ENCODE peak calls at places on chromosomes 3 and 15, in eight cellular contexts. P, O, G, E, R, W, B and J are unnamed samples. For H3K9me2, the result is how much of the 10 kb centered on the place peaks cover.

GRCh38 chr3:69290006-69290405 is 95.9 kb downstream of the FRMD4B start:
- DNase-seq in P (no peak), O (no peak), G (no peak), E (no peak), R (no peak), W (no peak), B (no peak), J (no peak)

GRCh38 chr3:178520436-178520835 is 15.8 kb upstream of the KCNMB2 start:
- DNase-seq in P (no peak), O (no peak), G (no peak), E (no peak), R (no peak), W (no peak), B (no peak), J (no peak)

GRCh38 chr3:188900421-188900941 is 271.3 kb upstream of the TPRG1 start:
- DNase-seq in P (no peak), O (no peak), G (no peak), E (peak), R (peak), W (no peak), B (no peak), J (no peak)

GRCh38 chr3:58013973-58014649 is 5.9 kb downstream of the FLNB start:
- DNase-seq in P (no peak), O (no peak), G (peak), E (no peak), R (no peak), W (no peak), B (peak), J (no peak)

GRCh38 chr3:184157206-184157605 is 2.0 kb downstream of the DVL3 start:
- DNase-seq in P (no peak), O (no peak), G (no peak), E (no peak), R (no peak), W (no peak), B (no peak), J (no peak)

GRCh38 chr3:99869621-99870020 is 52.0 kb downstream of the CMSS1 start:
- DNase-seq in P (no peak), O (no peak), G (no peak), E (no peak), R (no peak), W (no peak), B (no peak), J (no peak)

GRCh38 chr3:42387802-42388651 is 22.4 kb downstream of the LYZL4 start:
- DNase-seq in P (no peak), O (no peak), G (no peak), E (peak), R (no peak), W (peak), B (no peak), J (peak)

GRCh38 chr15:68819451-68820204 is 1.1 kb downstream of the ANP32A start:
- DNase-seq in P (peak), O (peak), G (peak), E (peak), R (no peak), W (peak), B (peak), J (peak)

GRCh38 chr3:83523470-83524073 is 1435.2 kb upstream of the CADM2 start:
- DNase-seq in P (peak), O (peak), G (peak), E (peak), R (no peak), W (peak), B (peak), J (peak)

GRCh38 chr3:89955141-89955540 is 847.7 kb downstream of the EPHA3 start:
- DNase-seq in P (no peak), O (no peak), G (no peak), E (no peak), R (no peak), W (no peak), B (no peak), J (no peak)
- H3K4me2 ChIP-seq in P (no peak), O (no peak), G (no peak), E (no peak), R (no peak), W (no peak), B (no peak), J (no peak)

GRCh38 chr3:115803661-115804060 is 180.4 kb downstream of the GAP43 start:
- DNase-seq in P (peak), O (no peak), G (no peak), E (no peak), R (no peak), W (no peak), B (no peak), J (no peak)

GRCh38 chr3:115806501-115806900 is 183.2 kb downstream of the GAP43 start:
- DNase-seq in P (no peak), O (no peak), G (no peak), E (no peak), R (no peak), W (no peak), B (peak), J (no peak)

GRCh38 chr3:115804722-115805121 is 181.4 kb downstream of the GAP43 start:
- DNase-seq in P (no peak), O (no peak), G (no peak), E (peak), R (no peak), W (no peak), B (no peak), J (no peak)

GRCh38 chr3:115804200-115804599 is 180.9 kb downstream of the GAP43 start:
- DNase-seq in P (no peak), O (no peak), G (no peak), E (no peak), R (no peak), W (no peak), B (no peak), J (no peak)

DNA sequence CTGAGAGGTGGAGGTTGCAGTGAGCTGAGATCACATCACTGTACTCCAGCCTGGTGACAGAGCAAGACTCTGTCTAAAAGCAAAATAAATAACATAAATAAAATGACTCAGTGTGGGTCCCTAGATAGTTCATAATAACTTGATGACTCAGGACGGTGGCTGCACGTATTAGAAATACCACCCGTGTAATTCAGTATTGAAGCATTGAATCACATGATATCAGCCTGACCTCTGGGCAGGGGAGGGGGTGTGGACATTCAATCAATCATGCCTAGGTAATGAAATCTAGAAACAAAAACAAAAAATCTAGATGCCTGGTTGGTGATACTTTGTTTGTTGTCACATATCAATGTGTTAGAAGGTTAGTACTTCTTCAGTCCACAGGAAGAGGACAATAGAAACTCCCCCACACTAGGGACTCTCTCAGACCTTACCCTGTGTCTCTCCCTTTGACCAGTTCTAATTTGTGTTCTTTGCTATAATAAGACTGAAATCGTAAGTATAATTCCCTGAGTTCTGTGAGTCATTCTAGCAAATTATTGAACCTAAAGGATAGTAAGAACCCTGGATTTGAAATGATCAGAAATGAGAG is 177.3 kb downstream of the GAP43 start:
- DNase-seq in P (no peak), O (no peak), G (no peak), E (peak), R (no peak), W (no peak), B (no peak), J (no peak)
- H3K9me2 ChIP-seq in P (under half), O (under half), G (under half), E (under half), R (under half), W (under half), B (under half), J (under half)

GRCh38 chr15:47194718-47195117 is 522.6 kb upstream of the SEMA6D start:
- DNase-seq in P (peak), O (peak), G (peak), E (peak), R (no peak), W (peak), B (peak), J (peak)

GRCh38 chr15:47196057-47196456 is 521.2 kb upstream of the SEMA6D start:
- DNase-seq in P (peak), O (peak), G (peak), E (peak), R (peak), W (peak), B (peak), J (peak)
- H3K4me2 ChIP-seq in P (peak), O (no peak), G (no peak), E (no peak), R (no peak), W (no peak), B (peak), J (no peak)

GRCh38 chr15:70856884-70857546 is 3.1 kb upstream of the LARP6 start:
- DNase-seq in P (no peak), O (no peak), G (no peak), E (peak), R (peak), W (no peak), B (peak), J (no peak)

GRCh38 chr15:70857547-70858265 is 3.7 kb upstream of the LARP6 start:
- DNase-seq in P (no peak), O (no peak), G (no peak), E (no peak), R (no peak), W (no peak), B (no peak), J (no peak)

GRCh38 chr15:70856177-70856883 is 2.4 kb upstream of the LARP6 start:
- DNase-seq in P (no peak), O (no peak), G (no peak), E (peak), R (no peak), W (no peak), B (no peak), J (no peak)

GRCh38 chr15:70859998-70860397 is 6.0 kb upstream of the LARP6 start:
- DNase-seq in P (no peak), O (no peak), G (no peak), E (no peak), R (no peak), W (no peak), B (no peak), J (no peak)

DNA sequence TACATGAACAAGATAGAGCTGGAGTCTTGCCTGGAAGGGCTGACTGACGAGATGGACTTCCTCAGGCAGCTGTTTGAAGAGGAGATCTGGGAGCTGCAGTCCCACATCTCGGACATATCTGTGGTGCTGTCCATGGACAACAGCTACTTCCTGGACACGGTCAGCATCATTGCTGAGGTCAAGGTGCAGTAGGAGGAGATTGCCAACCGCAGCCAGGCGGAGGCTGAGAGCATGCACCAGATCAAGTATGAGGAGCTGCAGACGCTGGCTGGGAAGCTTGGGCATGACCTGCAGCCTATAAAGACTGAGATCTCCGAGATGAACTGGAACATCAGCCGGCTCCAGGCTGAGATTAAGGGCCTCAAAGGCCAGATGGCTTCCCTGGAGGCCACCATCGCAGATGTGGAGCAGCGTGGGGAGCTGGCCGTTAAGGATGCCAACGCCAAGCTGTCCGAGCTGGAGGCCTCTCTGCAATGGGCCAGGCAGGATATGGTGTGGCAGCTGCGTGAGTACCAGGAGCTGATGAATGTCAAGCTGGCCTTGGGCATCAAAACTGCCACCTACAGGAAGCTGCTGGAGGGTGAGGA is 5.5 kb upstream of the LARP6 start:
- DNase-seq in P (no peak), O (no peak), G (no peak), E (no peak), R (no peak), W (no peak), B (no peak), J (no peak)
- H3K9me2 ChIP-seq in P (under half), O (under half), G (under half), E (under half), R (under half), W (under half), B (under half), J (under half)

GRCh38 chr3:20125912-20126311 is 60.1 kb downstream of the SGO1 start:
- DNase-seq in P (no peak), O (peak), G (no peak), E (no peak), R (no peak), W (peak), B (no peak), J (peak)
- H3K4me2 ChIP-seq in P (no peak), O (peak), G (no peak), E (no peak), R (no peak), W (peak), B (no peak), J (peak)

GRCh38 chr3:182703233-182703632 is 90.1 kb upstream of the ATP11B start:
- DNase-seq in P (no peak), O (no peak), G (no peak), E (no peak), R (no peak), W (no peak), B (no peak), J (no peak)
- H3K9me2 ChIP-seq in P (under half), O (under half), G (under half), E (under half), R (under half), W (under half), B (under half), J (under half)

GRCh38 chr3:53709856-53710674 is 136.2 kb downstream of the CHDH start:
- DNase-seq in P (peak), O (peak), G (peak), E (peak), R (peak), W (peak), B (peak), J (peak)

GRCh38 chr3:53705774-53706173 is 140.4 kb downstream of the CHDH start:
- DNase-seq in P (no peak), O (no peak), G (no peak), E (no peak), R (no peak), W (no peak), B (no peak), J (no peak)

GRCh38 chr3:53709256-53709655 is 137.0 kb downstream of the CHDH start:
- DNase-seq in P (no peak), O (no peak), G (no peak), E (no peak), R (no peak), W (no peak), B (no peak), J (no peak)

GRCh38 chr3:53707222-53707621 is 139.0 kb downstream of the CHDH start:
- DNase-seq in P (no peak), O (no peak), G (no peak), E (no peak), R (no peak), W (no peak), B (no peak), J (no peak)

GRCh38 chr3:53708001-53708621 is 138.1 kb downstream of the CHDH start:
- DNase-seq in P (no peak), O (no peak), G (no peak), E (no peak), R (no peak), W (no peak), B (no peak), J (no peak)
- H3K4me2 ChIP-seq in P (no peak), O (no peak), G (no peak), E (no peak), R (no peak), W (no peak), B (no peak), J (no peak)